ENCODE peak calls at places on chromosomes 6 and 20, in four cellular contexts. D is HFFc6, M is NCI-H2107, N is transverse colon. B is an unnamed sample.

GRCh38 chr20:63092660-63093215 is 86.0 kb upstream of the BHLHE23 start:
- DNase-seq in D (no peak), M (no peak), N (peak; percentile 6), B (no peak)

GRCh38 chr20:23629542-23630391 is 8.0 kb downstream of the CST3 start:
- DNase-seq in D (no peak), M (no peak), N (no peak), B (no peak)

GRCh38 chr6:35955970-35956369 is 35.1 kb upstream of the SRPK1 start:
- DNase-seq in D (no peak), M (no peak), N (no peak), B (no peak)

GRCh38 chr6:160041608-160042007 is 72.7 kb downstream of the IGF2R start:
- DNase-seq in D (peak; percentile 29), M (peak; percentile 61), N (no peak), B (no peak)

GRCh38 chr6:34798057-34798456 is 6.2 kb downstream of the BLTP3A start:
- DNase-seq in D (no peak), M (no peak), N (no peak), B (no peak)

GRCh38 chr6:28980797-28981390 is 24.2 kb downstream of the ZNF311 start:
- DNase-seq in D (peak; percentile 84), M (no peak), N (peak; percentile 56), B (peak; percentile 56)

GRCh38 chr6:3538536-3538935 is 81.7 kb upstream of the SLC22A23 start:
- DNase-seq in D (no peak), M (no peak), N (no peak), B (no peak)

GRCh38 chr6:46090115-46091079 is 39.4 kb upstream of the ENPP4 start:
- DNase-seq in D (peak; percentile 41), M (no peak), N (peak; percentile 66), B (peak; percentile 55)

GRCh38 chr6:112990971-112991370 is 643.8 kb downstream of the RFPL4B start:
- DNase-seq in D (no peak), M (no peak), N (no peak), B (no peak)